ENCODE peak calls at places on chromosomes 4 and X, in five cellular contexts. N is GM12891, X is spleen, J is GM12892, P is suprapubic skin. V is an unnamed sample.

GRCh38 chrX:15299945-15300851 is 15.2 kb downstream of the ASB11 start:
- DNase-seq in P (no peak), X (no peak), N (no peak), J (no peak), V (no peak)

GRCh38 chrX:150897371-150898319 is 823 bp downstream of the CD99L2 start:
- DNase-seq in X (peak), N (no peak), P (no peak), J (no peak), V (peak)

GRCh38 chrX:17922303-17922702 is 61.2 kb upstream of the RAI2 start:
- DNase-seq in N (no peak), X (no peak), P (no peak), J (no peak), V (no peak)

GRCh38 chr4:68951078-68951805 is at the start of gene UGT2A3:
- DNase-seq in N (no peak), J (no peak), P (no peak), X (no peak), V (no peak)

GRCh38 chr4:74378573-74378972 is 13.6 kb downstream of the EREG start:
- DNase-seq in P (no peak), J (no peak), N (no peak), X (no peak), V (no peak)

GRCh38 chr4:83639849-83640493 is 104.1 kb downstream of the GPAT3 start:
- DNase-seq in N (peak), X (no peak), J (peak), P (no peak), V (no peak)

GRCh38 chr4:31657859-31658258 is 937.7 kb downstream of the PCDH7 start:
- DNase-seq in N (no peak), P (no peak), X (no peak), J (no peak), V (no peak)

GRCh38 chr4:82900016-82900334 is 560 bp upstream of the THAP9 start:
- DNase-seq in J (no peak), P (no peak), X (no peak), N (no peak), V (no peak)

GRCh38 chr4:124044867-124045266 is 648.3 kb downstream of the SPRY1 start:
- DNase-seq in X (no peak), P (no peak), J (no peak), N (no peak), V (no peak)

GRCh38 chrX:30275498-30275897 is 28.6 kb downstream of the MAGEB1 start:
- DNase-seq in X (no peak), N (no peak), P (no peak), J (no peak), V (no peak)

GRCh38 chr4:23161787-23162186 is 469.1 kb downstream of the GBA3 start:
- DNase-seq in J (no peak), X (no peak), N (no peak), P (no peak), V (no peak)

GRCh38 chrX:49106930-49107329 is 16.6 kb downstream of the GPKOW start:
- DNase-seq in N (no peak), J (no peak), P (no peak), X (no peak), V (no peak)

GRCh38 chr4:152200776-152201333 is 335.0 kb downstream of the FBXW7 start:
- DNase-seq in J (no peak), N (no peak), P (no peak), X (no peak), V (no peak)

GRCh38 chr4:37891221-37892159 is 606 bp downstream of the TBC1D1 start:
- DNase-seq in X (no peak), N (peak), J (peak), P (no peak), V (peak)

GRCh38 chr4:102343964-102344519 is 1.2 kb downstream of the SLC39A8 start:
- DNase-seq in J (no peak), X (no peak), N (no peak), P (no peak), V (no peak)

GRCh38 chr4:83250666-83251065 is 33.9 kb downstream of the COQ2 start:
- DNase-seq in P (no peak), X (no peak), J (no peak), N (no peak), V (no peak)

GRCh38 chrX:138858438-138858837 is 146.9 kb upstream of the FGF13 start:
- DNase-seq in N (no peak), X (no peak), P (no peak), J (no peak), V (no peak)

GRCh38 chr4:168163106-168163505 is 70.8 kb downstream of the ANXA10 start:
- DNase-seq in P (no peak), J (no peak), N (no peak), X (no peak), V (no peak)

GRCh38 chr4:137998666-137999429 is 243.3 kb downstream of the SLC7A11 start:
- DNase-seq in P (no peak), X (no peak), N (no peak), J (no peak), V (no peak)

GRCh38 chr4:107366016-107366415 is 329.9 kb upstream of the DKK2 start:
- DNase-seq in J (no peak), X (no peak), N (no peak), P (no peak), V (no peak)

GRCh38 chrX:39721570-39722279 is 376.0 kb downstream of the BCOR start:
- DNase-seq in P (no peak), N (no peak), X (no peak), J (no peak), V (no peak)

GRCh38 chr4:8817081-8817812 is 54.4 kb downstream of the HMX1 start:
- DNase-seq in P (peak), J (no peak), X (peak), N (no peak), V (peak)

GRCh38 chr4:122777846-122778501 is 45.5 kb downstream of the BBS12 start:
- DNase-seq in N (no peak), X (no peak), P (no peak), J (no peak), V (no peak)

GRCh38 chrX:8981742-8982141 is 52.2 kb downstream of the FAM9B start:
- DNase-seq in P (no peak), N (no peak), X (no peak), J (no peak), V (no peak)

GRCh38 chr4:119946359-119946758 is 120.3 kb downstream of the MAD2L1 start:
- DNase-seq in P (no peak), J (no peak), X (no peak), N (no peak), V (peak)

GRCh38 chrX:109590176-109590575 is 34.8 kb downstream of the KCNE5 start:
- DNase-seq in P (no peak), X (no peak), J (no peak), N (no peak), V (no peak)

GRCh38 chr4:67565284-67565683 is 6.8 kb downstream of the STAP1 start:
- DNase-seq in P (no peak), J (no peak), X (no peak), N (no peak), V (no peak)

GRCh38 chrX:100931925-100932285 is 3.2 kb upstream of the XKRX start:
- DNase-seq in X (no peak), P (no peak), J (no peak), N (no peak), V (no peak)

GRCh38 chr4:52250124-52250523 is 199.0 kb downstream of the SPATA18 start:
- DNase-seq in J (no peak), N (no peak), X (no peak), P (no peak), V (no peak)

GRCh38 chrX:33207056-33207455 is 4.3 kb downstream of the DMD start:
- DNase-seq in J (no peak), N (no peak), X (no peak), P (no peak), V (no peak)

GRCh38 chr4:150381671-150382427 is 200.1 kb upstream of the MAB21L2 start:
- DNase-seq in J (no peak), X (no peak), P (no peak), N (no peak), V (no peak)

GRCh38 chrX:63400340-63400739 is 49.2 kb upstream of the SPIN4 start:
- DNase-seq in X (no peak), N (no peak), J (no peak), P (no peak), V (no peak)

GRCh38 chr4:174713181-174713580 is 115.9 kb downstream of the GLRA3 start:
- DNase-seq in N (no peak), P (no peak), J (no peak), X (no peak), V (no peak)

GRCh38 chr4:174707897-174708296 is 121.2 kb downstream of the GLRA3 start:
- DNase-seq in X (no peak), J (no peak), P (no peak), N (no peak), V (no peak)

GRCh38 chr4:174707277-174707676 is 121.8 kb downstream of the GLRA3 start:
- DNase-seq in X (no peak), J (no peak), N (peak), P (no peak), V (no peak)

GRCh38 chr4:174713821-174714220 is 115.2 kb downstream of the GLRA3 start:
- DNase-seq in N (no peak), X (no peak), J (no peak), P (no peak), V (no peak)

DNA sequence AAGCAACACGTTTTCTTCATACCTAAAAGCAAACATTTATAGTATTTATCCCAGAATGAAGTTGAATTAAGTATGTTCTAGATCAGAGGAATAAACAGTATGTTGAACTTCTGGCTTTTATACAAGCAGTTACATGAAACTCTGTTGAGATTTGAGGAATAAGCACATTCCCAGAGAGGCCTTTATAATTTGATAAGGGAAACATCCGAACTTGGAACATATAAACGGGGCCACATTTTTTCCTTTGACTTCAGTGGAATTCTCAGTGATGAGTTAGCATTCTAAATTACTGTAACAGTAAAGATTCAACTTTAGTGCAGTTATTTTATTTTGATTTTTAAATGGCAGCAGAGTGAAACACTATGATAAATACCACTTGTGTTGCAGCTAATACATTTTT is 119.5 kb downstream of the GLRA3 start:
- DNase-seq in N (no peak), J (no peak), P (no peak), X (no peak), V (no peak)
- TF ChIP-seq POLR2AphosphoS5 in N (no peak), J (no peak), P (no peak), X (no peak), V (no peak)

GRCh38 chr4:56464581-56464980 is 2.8 kb upstream of the SRP72 start:
- DNase-seq in J (no peak), X (no peak), N (no peak), P (no peak), V (no peak)

GRCh38 chr4:56462157-56462556 is 5.3 kb upstream of the SRP72 start:
- DNase-seq in N (no peak), X (no peak), J (no peak), P (no peak), V (no peak)

GRCh38 chr4:56465599-56466295 is 1.7 kb upstream of the SRP72 start:
- DNase-seq in X (no peak), P (no peak), N (no peak), J (no peak), V (no peak)

GRCh38 chr4:56463711-56464110 is 3.7 kb upstream of the SRP72 start:
- DNase-seq in X (no peak), P (no peak), N (no peak), J (no peak), V (no peak)

DNA sequence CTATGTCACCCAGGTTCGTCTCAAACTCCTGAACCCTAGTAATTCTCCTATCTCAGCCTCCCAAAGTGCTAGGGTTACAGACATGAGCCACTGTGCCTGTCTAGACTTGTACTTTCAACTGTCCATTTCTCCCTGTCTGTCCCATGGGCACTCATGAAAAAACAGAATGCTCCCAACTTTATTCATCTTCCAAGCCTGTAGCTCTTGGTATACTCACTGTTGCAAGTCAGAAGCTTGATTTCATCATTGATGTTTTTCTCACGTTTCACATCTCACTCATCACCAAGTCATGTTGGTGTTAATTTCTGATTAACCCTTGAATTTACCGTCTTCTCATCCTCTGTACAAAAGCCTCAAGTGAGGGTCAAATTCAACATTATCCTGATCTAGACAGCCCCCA is 7.3 kb upstream of the SRP72 start:
- DNase-seq in N (no peak), X (no peak), P (no peak), J (no peak), V (no peak)
- TF ChIP-seq POLR2AphosphoS5 in N (no peak), X (no peak), P (no peak), J (no peak), V (no peak)

GRCh38 chr4:185811509-185812364 is at the start of gene SORBS2:
- DNase-seq in X (peak), N (peak), J (peak), P (no peak), V (peak)
- TF ChIP-seq POLR2AphosphoS5 in X (no peak), N (no peak), J (no peak), P (no peak), V (no peak)

GRCh38 chr4:185810746-185811508 is 1.1 kb downstream of the SORBS2 start:
- DNase-seq in N (no peak), J (no peak), P (no peak), X (no peak), V (no peak)
- TF ChIP-seq POLR2AphosphoS5 in N (no peak), J (no peak), P (no peak), X (no peak), V (no peak)

DNA sequence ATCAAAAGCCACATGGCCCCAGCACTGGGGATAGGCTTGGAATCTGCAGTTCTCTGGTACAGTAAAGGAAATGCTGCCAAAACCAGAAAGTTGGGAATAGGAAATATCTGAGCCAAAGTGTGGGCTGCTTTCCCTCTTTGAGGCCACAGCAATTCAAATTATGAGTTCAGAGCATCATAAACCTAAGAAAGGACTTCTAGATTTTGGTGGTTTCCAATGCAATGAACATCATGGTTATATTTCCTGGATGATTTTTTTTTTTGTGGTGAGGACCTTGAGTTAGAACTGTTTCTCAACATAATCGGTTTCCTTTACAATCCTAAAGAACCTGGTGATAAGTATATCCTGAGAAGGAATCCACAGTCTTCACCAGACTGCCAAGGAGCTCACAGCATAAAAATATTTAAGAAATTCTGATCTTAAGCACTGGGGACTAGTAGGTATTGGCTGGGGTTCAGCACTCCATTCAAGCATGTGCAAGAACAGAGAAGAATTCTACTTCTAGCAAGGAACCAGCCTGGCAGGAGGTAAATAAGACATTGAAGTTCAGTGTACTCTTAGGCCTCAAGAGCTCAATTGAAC is 29.8 kb upstream of the ARHGAP24 start:
- DNase-seq in X (no peak), J (no peak), N (no peak), P (no peak), V (peak)
- TF ChIP-seq POLR2AphosphoS5 in X (no peak), J (no peak), N (no peak), P (no peak), V (no peak)